ENCODE peak calls at places on chromosomes 7 and 10, in eight cellular contexts. One of them, this sample, is unnamed.

GRCh38 chr10:653991-654646 is 35.3 kb downstream of the DIP2C start:
- DNase-seq in fibroblast of lung: peak
- DNase-seq in A549: no peak
- DNase-seq in GM23248: no peak
- DNase-seq in astrocyte: peak
- DNase-seq in OCI-LY7: no peak
- DNase-seq in PC-3: no peak
- DNase-seq in K562: no peak
- DNase-seq in this sample: no peak

GRCh38 chr10:95373660-95374059 is 82.9 kb upstream of the PDLIM1 start:
- DNase-seq in fibroblast of lung: no peak
- DNase-seq in A549: no peak
- DNase-seq in GM23248: no peak
- DNase-seq in astrocyte: no peak
- DNase-seq in OCI-LY7: no peak
- DNase-seq in PC-3: no peak
- DNase-seq in K562: no peak
- DNase-seq in this sample: no peak

GRCh38 chr7:116249969-116250553 is 39.7 kb downstream of the TES start:
- DNase-seq in fibroblast of lung: peak
- DNase-seq in A549: peak
- DNase-seq in GM23248: peak
- DNase-seq in astrocyte: peak
- DNase-seq in OCI-LY7: no peak
- DNase-seq in PC-3: peak
- DNase-seq in K562: peak
- DNase-seq in this sample: no peak

GRCh38 chr7:82109288-82109687 is 334.3 kb downstream of the CACNA2D1 start:
- DNase-seq in fibroblast of lung: peak
- DNase-seq in A549: peak
- DNase-seq in GM23248: peak
- DNase-seq in astrocyte: peak
- DNase-seq in OCI-LY7: no peak
- DNase-seq in PC-3: peak
- DNase-seq in K562: no peak
- DNase-seq in this sample: peak

GRCh38 chr7:158406817-158407216 is 180.8 kb downstream of the PTPRN2 start:
- DNase-seq in fibroblast of lung: no peak
- DNase-seq in A549: no peak
- DNase-seq in GM23248: no peak
- DNase-seq in astrocyte: no peak
- DNase-seq in OCI-LY7: no peak
- DNase-seq in PC-3: no peak
- DNase-seq in K562: no peak
- DNase-seq in this sample: no peak

GRCh38 chr7:47390914-47391313 is 191.0 kb downstream of the TNS3 start:
- DNase-seq in fibroblast of lung: no peak
- DNase-seq in A549: no peak
- DNase-seq in GM23248: no peak
- DNase-seq in astrocyte: no peak
- DNase-seq in OCI-LY7: peak
- DNase-seq in PC-3: no peak
- DNase-seq in K562: no peak
- DNase-seq in this sample: no peak

GRCh38 chr10:11863353-11864105 is 40.4 kb downstream of the PROSER2 start:
- DNase-seq in fibroblast of lung: no peak
- DNase-seq in A549: no peak
- DNase-seq in GM23248: no peak
- DNase-seq in astrocyte: no peak
- DNase-seq in OCI-LY7: peak
- DNase-seq in PC-3: no peak
- DNase-seq in K562: no peak
- DNase-seq in this sample: no peak

GRCh38 chr10:93841930-93842329 is 51.8 kb upstream of the SLC35G1 start:
- DNase-seq in fibroblast of lung: no peak
- DNase-seq in A549: no peak
- DNase-seq in GM23248: no peak
- DNase-seq in astrocyte: no peak
- DNase-seq in OCI-LY7: no peak
- DNase-seq in PC-3: no peak
- DNase-seq in K562: no peak
- DNase-seq in this sample: no peak

GRCh38 chr10:30371954-30372353 is 22.9 kb upstream of the MTPAP start:
- DNase-seq in fibroblast of lung: peak
- DNase-seq in A549: peak
- DNase-seq in GM23248: no peak
- DNase-seq in astrocyte: no peak
- DNase-seq in OCI-LY7: no peak
- DNase-seq in PC-3: peak
- DNase-seq in K562: no peak
- DNase-seq in this sample: no peak

GRCh38 chr10:100567826-100568225 is 32.1 kb downstream of the HIF1AN start:
- DNase-seq in fibroblast of lung: no peak
- DNase-seq in A549: no peak
- DNase-seq in GM23248: no peak
- DNase-seq in astrocyte: no peak
- DNase-seq in OCI-LY7: no peak
- DNase-seq in PC-3: no peak
- DNase-seq in K562: no peak
- DNase-seq in this sample: no peak

GRCh38 chr10:100571069-100571817 is 35.5 kb downstream of the HIF1AN start:
- DNase-seq in fibroblast of lung: no peak
- DNase-seq in A549: no peak
- DNase-seq in GM23248: no peak
- DNase-seq in astrocyte: no peak
- DNase-seq in OCI-LY7: no peak
- DNase-seq in PC-3: no peak
- DNase-seq in K562: no peak
- DNase-seq in this sample: no peak

GRCh38 chr10:100568937-100569336 is 33.2 kb downstream of the HIF1AN start:
- DNase-seq in fibroblast of lung: no peak
- DNase-seq in A549: no peak
- DNase-seq in GM23248: no peak
- DNase-seq in astrocyte: no peak
- DNase-seq in OCI-LY7: no peak
- DNase-seq in PC-3: no peak
- DNase-seq in K562: no peak
- DNase-seq in this sample: no peak

GRCh38 chr10:100569687-100570517 is 34.2 kb downstream of the HIF1AN start:
- DNase-seq in fibroblast of lung: no peak
- DNase-seq in A549: no peak
- DNase-seq in GM23248: no peak
- DNase-seq in astrocyte: no peak
- DNase-seq in OCI-LY7: peak
- DNase-seq in PC-3: no peak
- DNase-seq in K562: peak
- DNase-seq in this sample: no peak

GRCh38 chr10:100570518-100570865 is 34.7 kb downstream of the HIF1AN start:
- DNase-seq in fibroblast of lung: no peak
- DNase-seq in A549: no peak
- DNase-seq in GM23248: no peak
- DNase-seq in astrocyte: no peak
- DNase-seq in OCI-LY7: no peak
- DNase-seq in PC-3: no peak
- DNase-seq in K562: no peak
- DNase-seq in this sample: no peak
- H3K4me2 ChIP-seq in fibroblast of lung: no peak
- H3K4me2 ChIP-seq in A549: no peak
- H3K4me2 ChIP-seq in GM23248: no peak
- H3K4me2 ChIP-seq in astrocyte: no peak
- H3K4me2 ChIP-seq in OCI-LY7: no peak
- H3K4me2 ChIP-seq in PC-3: no peak
- H3K4me2 ChIP-seq in K562: peak
- H3K4me2 ChIP-seq in this sample: no peak

GRCh38 chr7:151461096-151461941 is 21.4 kb upstream of the CRYGN start:
- DNase-seq in fibroblast of lung: peak
- DNase-seq in A549: no peak
- DNase-seq in GM23248: no peak
- DNase-seq in astrocyte: no peak
- DNase-seq in OCI-LY7: no peak
- DNase-seq in PC-3: no peak
- DNase-seq in K562: no peak
- DNase-seq in this sample: no peak
- H3K4me2 ChIP-seq in fibroblast of lung: no peak
- H3K4me2 ChIP-seq in A549: no peak
- H3K4me2 ChIP-seq in GM23248: peak
- H3K4me2 ChIP-seq in astrocyte: no peak
- H3K4me2 ChIP-seq in OCI-LY7: no peak
- H3K4me2 ChIP-seq in PC-3: no peak
- H3K4me2 ChIP-seq in K562: no peak
- H3K4me2 ChIP-seq in this sample: no peak

GRCh38 chr7:22359156-22359697 is 2.3 kb upstream of the RAPGEF5 start:
- DNase-seq in fibroblast of lung: no peak
- DNase-seq in A549: no peak
- DNase-seq in GM23248: no peak
- DNase-seq in astrocyte: no peak
- DNase-seq in OCI-LY7: no peak
- DNase-seq in PC-3: no peak
- DNase-seq in K562: no peak
- DNase-seq in this sample: no peak

GRCh38 chr7:22361320-22361719 is 4.4 kb upstream of the RAPGEF5 start:
- DNase-seq in fibroblast of lung: no peak
- DNase-seq in A549: no peak
- DNase-seq in GM23248: no peak
- DNase-seq in astrocyte: no peak
- DNase-seq in OCI-LY7: peak
- DNase-seq in PC-3: no peak
- DNase-seq in K562: no peak
- DNase-seq in this sample: no peak

GRCh38 chr7:22364910-22365309 is 8.0 kb upstream of the RAPGEF5 start:
- DNase-seq in fibroblast of lung: no peak
- DNase-seq in A549: no peak
- DNase-seq in GM23248: no peak
- DNase-seq in astrocyte: no peak
- DNase-seq in OCI-LY7: no peak
- DNase-seq in PC-3: no peak
- DNase-seq in K562: no peak
- DNase-seq in this sample: no peak

GRCh38 chr7:22364023-22364422 is 7.1 kb upstream of the RAPGEF5 start:
- DNase-seq in fibroblast of lung: no peak
- DNase-seq in A549: no peak
- DNase-seq in GM23248: no peak
- DNase-seq in astrocyte: no peak
- DNase-seq in OCI-LY7: peak
- DNase-seq in PC-3: no peak
- DNase-seq in K562: no peak
- DNase-seq in this sample: no peak

DNA sequence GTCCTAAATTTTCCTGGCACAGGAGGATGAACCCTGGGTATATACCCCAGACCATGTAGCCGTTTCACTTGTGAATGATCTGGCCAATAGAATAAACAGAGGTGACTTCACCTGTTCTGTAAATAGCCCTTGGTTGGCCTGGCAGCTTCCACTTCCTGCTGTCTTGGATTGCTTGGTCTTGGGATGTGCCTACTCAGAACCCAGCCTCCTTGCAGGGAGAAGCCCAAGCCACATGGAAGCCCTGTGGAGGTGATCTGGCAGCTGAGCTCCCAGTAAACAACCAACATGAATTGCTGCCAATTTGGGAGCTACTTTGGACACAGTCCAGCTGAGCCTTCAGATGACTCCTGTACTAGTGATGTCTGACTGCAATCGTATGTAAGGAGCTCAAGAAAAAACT is 4.8 kb upstream of the RAPGEF5 start:
- DNase-seq in fibroblast of lung: peak
- DNase-seq in A549: no peak
- DNase-seq in GM23248: peak
- DNase-seq in astrocyte: no peak
- DNase-seq in OCI-LY7: no peak
- DNase-seq in PC-3: peak
- DNase-seq in K562: no peak
- DNase-seq in this sample: no peak
- H3K4me2 ChIP-seq in fibroblast of lung: no peak
- H3K4me2 ChIP-seq in A549: no peak
- H3K4me2 ChIP-seq in GM23248: no peak
- H3K4me2 ChIP-seq in astrocyte: no peak
- H3K4me2 ChIP-seq in OCI-LY7: peak
- H3K4me2 ChIP-seq in PC-3: peak
- H3K4me2 ChIP-seq in K562: no peak
- H3K4me2 ChIP-seq in this sample: no peak

GRCh38 chr7:49817251-49817650 is 43.8 kb downstream of the VWC2 start:
- DNase-seq in fibroblast of lung: no peak
- DNase-seq in A549: no peak
- DNase-seq in GM23248: no peak
- DNase-seq in astrocyte: no peak
- DNase-seq in OCI-LY7: no peak
- DNase-seq in PC-3: no peak
- DNase-seq in K562: no peak
- DNase-seq in this sample: no peak

DNA sequence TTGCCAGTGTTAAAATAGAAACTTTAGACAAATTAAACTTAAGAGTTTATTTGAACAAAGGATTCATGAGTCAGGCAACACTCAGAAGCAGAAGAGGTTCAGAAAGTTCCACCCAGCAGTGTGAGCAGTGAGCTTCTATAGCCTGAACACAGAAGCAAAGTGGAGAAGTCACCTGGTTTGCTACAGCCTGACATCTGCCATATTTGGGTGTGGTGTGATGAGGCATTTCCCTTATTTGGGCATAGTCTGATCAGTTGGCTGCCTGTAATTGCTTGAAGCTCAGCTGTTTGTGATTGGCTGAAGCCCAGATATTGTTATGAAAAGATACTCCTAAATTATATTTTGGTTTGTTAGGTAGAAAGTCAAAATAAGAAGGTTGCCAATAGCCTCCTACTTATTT is 39.1 kb downstream of the VWC2 start:
- DNase-seq in fibroblast of lung: no peak
- DNase-seq in A549: no peak
- DNase-seq in GM23248: no peak
- DNase-seq in astrocyte: no peak
- DNase-seq in OCI-LY7: no peak
- DNase-seq in PC-3: no peak
- DNase-seq in K562: no peak
- DNase-seq in this sample: no peak
- H3K4me2 ChIP-seq in fibroblast of lung: no peak
- H3K4me2 ChIP-seq in A549: no peak
- H3K4me2 ChIP-seq in GM23248: no peak
- H3K4me2 ChIP-seq in astrocyte: no peak
- H3K4me2 ChIP-seq in OCI-LY7: no peak
- H3K4me2 ChIP-seq in PC-3: no peak
- H3K4me2 ChIP-seq in K562: no peak
- H3K4me2 ChIP-seq in this sample: no peak

GRCh38 chr10:71979692-71980062 is 15.5 kb downstream of the CHST3 start:
- DNase-seq in fibroblast of lung: no peak
- DNase-seq in A549: no peak
- DNase-seq in GM23248: no peak
- DNase-seq in astrocyte: no peak
- DNase-seq in OCI-LY7: no peak
- DNase-seq in PC-3: no peak
- DNase-seq in K562: no peak
- DNase-seq in this sample: no peak
- H3K4me2 ChIP-seq in fibroblast of lung: no peak
- H3K4me2 ChIP-seq in A549: no peak
- H3K4me2 ChIP-seq in GM23248: peak
- H3K4me2 ChIP-seq in astrocyte: peak
- H3K4me2 ChIP-seq in OCI-LY7: no peak
- H3K4me2 ChIP-seq in PC-3: no peak
- H3K4me2 ChIP-seq in K562: no peak
- H3K4me2 ChIP-seq in this sample: no peak